ENCODE peak calls at places on chromosomes 13 and 19, in eight cellular contexts. One of them, this sample, is unnamed.

GRCh38 chr13:99960663-99961440 is 10.7 kb downstream of the ZIC5 start:
- DNase-seq in T-helper 17 cell: no peak
- DNase-seq in glutamatergic neuron: no peak
- DNase-seq in RPMI8226: no peak
- DNase-seq in stimulated activated CD4-positive, alpha-beta T cell treated with anti-CD3 and anti-CD28 coated beads, Interleukin-4, amount 100 ng/mL, for 24 hours: no peak
- DNase-seq in CD4-positive, alpha-beta T cell: no peak
- DNase-seq in GM13977: no peak
- DNase-seq in AG08395: no peak
- DNase-seq in this sample: no peak

GRCh38 chr19:44735011-44735410 is 13.5 kb upstream of the BCL3 start:
- DNase-seq in RPMI8226: no peak
- DNase-seq in T-helper 17 cell: no peak
- DNase-seq in glutamatergic neuron: no peak
- DNase-seq in GM13977: no peak
- DNase-seq in AG08395: no peak
- DNase-seq in CD4-positive, alpha-beta T cell: no peak
- DNase-seq in stimulated activated CD4-positive, alpha-beta T cell treated with anti-CD3 and anti-CD28 coated beads, Interleukin-4, amount 100 ng/mL, for 24 hours: no peak
- DNase-seq in this sample: no peak

GRCh38 chr19:48372904-48373303 is 8.7 kb downstream of the SYNGR4 start:
- DNase-seq in glutamatergic neuron: no peak
- DNase-seq in CD4-positive, alpha-beta T cell: no peak
- DNase-seq in RPMI8226: peak
- DNase-seq in AG08395: no peak
- DNase-seq in GM13977: no peak
- DNase-seq in stimulated activated CD4-positive, alpha-beta T cell treated with anti-CD3 and anti-CD28 coated beads, Interleukin-4, amount 100 ng/mL, for 24 hours: no peak
- DNase-seq in T-helper 17 cell: no peak
- DNase-seq in this sample: no peak

GRCh38 chr13:110262082-110262436 is 44.9 kb downstream of the COL4A1 start:
- DNase-seq in GM13977: no peak
- DNase-seq in stimulated activated CD4-positive, alpha-beta T cell treated with anti-CD3 and anti-CD28 coated beads, Interleukin-4, amount 100 ng/mL, for 24 hours: no peak
- DNase-seq in glutamatergic neuron: no peak
- DNase-seq in RPMI8226: no peak
- DNase-seq in AG08395: no peak
- DNase-seq in CD4-positive, alpha-beta T cell: no peak
- DNase-seq in T-helper 17 cell: no peak
- DNase-seq in this sample: no peak

GRCh38 chr13:24997367-24997967 is 98.5 kb upstream of the PABPC3 start:
- DNase-seq in AG08395: peak
- DNase-seq in stimulated activated CD4-positive, alpha-beta T cell treated with anti-CD3 and anti-CD28 coated beads, Interleukin-4, amount 100 ng/mL, for 24 hours: peak
- DNase-seq in T-helper 17 cell: no peak
- DNase-seq in CD4-positive, alpha-beta T cell: no peak
- DNase-seq in glutamatergic neuron: no peak
- DNase-seq in GM13977: peak
- DNase-seq in RPMI8226: peak
- DNase-seq in this sample: no peak

GRCh38 chr13:35225159-35225558 is 251.3 kb downstream of the MAB21L1 start:
- DNase-seq in glutamatergic neuron: no peak
- DNase-seq in AG08395: no peak
- DNase-seq in CD4-positive, alpha-beta T cell: no peak
- DNase-seq in RPMI8226: no peak
- DNase-seq in T-helper 17 cell: no peak
- DNase-seq in stimulated activated CD4-positive, alpha-beta T cell treated with anti-CD3 and anti-CD28 coated beads, Interleukin-4, amount 100 ng/mL, for 24 hours: no peak
- DNase-seq in GM13977: no peak
- DNase-seq in this sample: no peak

GRCh38 chr13:111396457-111396856 is 76.0 kb downstream of the TEX29 start:
- DNase-seq in CD4-positive, alpha-beta T cell: peak
- DNase-seq in GM13977: no peak
- DNase-seq in glutamatergic neuron: peak
- DNase-seq in RPMI8226: no peak
- DNase-seq in AG08395: no peak
- DNase-seq in T-helper 17 cell: no peak
- DNase-seq in stimulated activated CD4-positive, alpha-beta T cell treated with anti-CD3 and anti-CD28 coated beads, Interleukin-4, amount 100 ng/mL, for 24 hours: no peak
- DNase-seq in this sample: no peak

GRCh38 chr13:27064252-27064995 is 107.2 kb downstream of the USP12 start:
- DNase-seq in stimulated activated CD4-positive, alpha-beta T cell treated with anti-CD3 and anti-CD28 coated beads, Interleukin-4, amount 100 ng/mL, for 24 hours: no peak
- DNase-seq in AG08395: no peak
- DNase-seq in T-helper 17 cell: no peak
- DNase-seq in RPMI8226: no peak
- DNase-seq in GM13977: no peak
- DNase-seq in CD4-positive, alpha-beta T cell: no peak
- DNase-seq in glutamatergic neuron: no peak
- DNase-seq in this sample: no peak

GRCh38 chr13:112975401-112975939 is 6.5 kb downstream of the MCF2L start:
- DNase-seq in stimulated activated CD4-positive, alpha-beta T cell treated with anti-CD3 and anti-CD28 coated beads, Interleukin-4, amount 100 ng/mL, for 24 hours: no peak
- DNase-seq in RPMI8226: no peak
- DNase-seq in AG08395: no peak
- DNase-seq in T-helper 17 cell: no peak
- DNase-seq in CD4-positive, alpha-beta T cell: no peak
- DNase-seq in glutamatergic neuron: no peak
- DNase-seq in GM13977: no peak
- DNase-seq in this sample: no peak

GRCh38 chr19:17495639-17496265 is 15.7 kb upstream of the PGLS start:
- DNase-seq in GM13977: no peak
- DNase-seq in RPMI8226: no peak
- DNase-seq in T-helper 17 cell: no peak
- DNase-seq in CD4-positive, alpha-beta T cell: no peak
- DNase-seq in stimulated activated CD4-positive, alpha-beta T cell treated with anti-CD3 and anti-CD28 coated beads, Interleukin-4, amount 100 ng/mL, for 24 hours: no peak
- DNase-seq in glutamatergic neuron: no peak
- DNase-seq in AG08395: no peak
- DNase-seq in this sample: no peak

GRCh38 chr13:46350003-46350402 is 37.0 kb downstream of the RUBCNL start:
- DNase-seq in RPMI8226: no peak
- DNase-seq in stimulated activated CD4-positive, alpha-beta T cell treated with anti-CD3 and anti-CD28 coated beads, Interleukin-4, amount 100 ng/mL, for 24 hours: no peak
- DNase-seq in GM13977: no peak
- DNase-seq in T-helper 17 cell: no peak
- DNase-seq in AG08395: no peak
- DNase-seq in CD4-positive, alpha-beta T cell: no peak
- DNase-seq in glutamatergic neuron: no peak
- DNase-seq in this sample: no peak

GRCh38 chr19:16025108-16026101 is 50.9 kb upstream of the TPM4 start:
- DNase-seq in T-helper 17 cell: no peak
- DNase-seq in glutamatergic neuron: no peak
- DNase-seq in RPMI8226: peak
- DNase-seq in stimulated activated CD4-positive, alpha-beta T cell treated with anti-CD3 and anti-CD28 coated beads, Interleukin-4, amount 100 ng/mL, for 24 hours: no peak
- DNase-seq in GM13977: no peak
- DNase-seq in AG08395: peak
- DNase-seq in CD4-positive, alpha-beta T cell: peak
- DNase-seq in this sample: no peak

GRCh38 chr13:20401958-20402856 is 123.5 kb downstream of the CRYL1 start:
- DNase-seq in T-helper 17 cell: no peak
- DNase-seq in RPMI8226: no peak
- DNase-seq in stimulated activated CD4-positive, alpha-beta T cell treated with anti-CD3 and anti-CD28 coated beads, Interleukin-4, amount 100 ng/mL, for 24 hours: no peak
- DNase-seq in CD4-positive, alpha-beta T cell: no peak
- DNase-seq in GM13977: no peak
- DNase-seq in AG08395: peak
- DNase-seq in glutamatergic neuron: no peak
- DNase-seq in this sample: no peak

GRCh38 chr19:2949939-2950285 is 5.1 kb upstream of the ZNF77 start:
- DNase-seq in RPMI8226: peak
- DNase-seq in GM13977: no peak
- DNase-seq in T-helper 17 cell: no peak
- DNase-seq in stimulated activated CD4-positive, alpha-beta T cell treated with anti-CD3 and anti-CD28 coated beads, Interleukin-4, amount 100 ng/mL, for 24 hours: no peak
- DNase-seq in CD4-positive, alpha-beta T cell: no peak
- DNase-seq in AG08395: no peak
- DNase-seq in glutamatergic neuron: no peak
- DNase-seq in this sample: no peak

GRCh38 chr13:24288870-24289269 is 20.5 kb upstream of the C1QTNF9 start:
- DNase-seq in GM13977: no peak
- DNase-seq in AG08395: no peak
- DNase-seq in stimulated activated CD4-positive, alpha-beta T cell treated with anti-CD3 and anti-CD28 coated beads, Interleukin-4, amount 100 ng/mL, for 24 hours: no peak
- DNase-seq in RPMI8226: no peak
- DNase-seq in CD4-positive, alpha-beta T cell: no peak
- DNase-seq in glutamatergic neuron: no peak
- DNase-seq in T-helper 17 cell: no peak
- DNase-seq in this sample: no peak

GRCh38 chr13:73833331-73834070 is 300.7 kb downstream of the KLF12 start:
- DNase-seq in CD4-positive, alpha-beta T cell: no peak
- DNase-seq in glutamatergic neuron: no peak
- DNase-seq in T-helper 17 cell: no peak
- DNase-seq in AG08395: no peak
- DNase-seq in stimulated activated CD4-positive, alpha-beta T cell treated with anti-CD3 and anti-CD28 coated beads, Interleukin-4, amount 100 ng/mL, for 24 hours: no peak
- DNase-seq in GM13977: no peak
- DNase-seq in RPMI8226: no peak
- DNase-seq in this sample: no peak

GRCh38 chr13:79525051-79525450 is 44.1 kb downstream of the NDFIP2 start:
- DNase-seq in stimulated activated CD4-positive, alpha-beta T cell treated with anti-CD3 and anti-CD28 coated beads, Interleukin-4, amount 100 ng/mL, for 24 hours: no peak
- DNase-seq in CD4-positive, alpha-beta T cell: no peak
- DNase-seq in GM13977: no peak
- DNase-seq in RPMI8226: no peak
- DNase-seq in AG08395: no peak
- DNase-seq in T-helper 17 cell: no peak
- DNase-seq in glutamatergic neuron: no peak
- DNase-seq in this sample: no peak

GRCh38 chr13:21055511-21056045 is 5.8 kb downstream of the LATS2 start:
- DNase-seq in AG08395: no peak
- DNase-seq in GM13977: no peak
- DNase-seq in RPMI8226: no peak
- DNase-seq in glutamatergic neuron: no peak
- DNase-seq in CD4-positive, alpha-beta T cell: no peak
- DNase-seq in T-helper 17 cell: no peak
- DNase-seq in stimulated activated CD4-positive, alpha-beta T cell treated with anti-CD3 and anti-CD28 coated beads, Interleukin-4, amount 100 ng/mL, for 24 hours: no peak
- DNase-seq in this sample: no peak

GRCh38 chr19:35055715-35056179 is 14.2 kb downstream of the HPN start:
- DNase-seq in stimulated activated CD4-positive, alpha-beta T cell treated with anti-CD3 and anti-CD28 coated beads, Interleukin-4, amount 100 ng/mL, for 24 hours: no peak
- DNase-seq in glutamatergic neuron: no peak
- DNase-seq in CD4-positive, alpha-beta T cell: no peak
- DNase-seq in GM13977: no peak
- DNase-seq in T-helper 17 cell: no peak
- DNase-seq in AG08395: no peak
- DNase-seq in RPMI8226: peak
- DNase-seq in this sample: no peak

This sample was measured in activated T-helper 1 cell treated with Interleukin-2 at 50 U/mL for 16 hours.